ENCODE peak calls at places on chromosomes 6 and 20, in five cellular contexts. H, M, Z, F and G are unnamed samples.

GRCh38 chr6:116403205-116403604 is 32.5 kb downstream of the DSE start:
- DNase-seq in H (no peak), M (no peak), Z (no peak), F (no peak), G (no peak)

GRCh38 chr6:96013531-96013930 is 2.2 kb upstream of the FUT9 start:
- DNase-seq in H (no peak), M (no peak), Z (no peak), F (no peak), G (no peak)

GRCh38 chr6:143149771-143150170 is 89.1 kb downstream of the AIG1 start:
- DNase-seq in H (no peak), M (no peak), Z (no peak), F (no peak), G (no peak)

GRCh38 chr20:58808296-58809046 is 42.2 kb downstream of the GNAS-AS1 start:
- DNase-seq in H (no peak), M (no peak), Z (no peak), F (no peak), G (no peak)

GRCh38 chr20:37356387-37356786 is 10.4 kb downstream of the SRC start:
- DNase-seq in H (no peak), M (no peak), Z (no peak), F (peak; percentile 56), G (no peak)

GRCh38 chr6:16637635-16638034 is 123.6 kb downstream of the ATXN1 start:
- DNase-seq in H (no peak), M (no peak), Z (no peak), F (no peak), G (no peak)

GRCh38 chr20:51752343-51752951 is 15.7 kb downstream of the ATP9A start:
- DNase-seq in H (no peak), M (no peak), Z (peak; percentile 86), F (no peak), G (no peak)

GRCh38 chr6:110567957-110568696 is 91.7 kb upstream of the SLC22A16 start:
- DNase-seq in H (no peak), M (no peak), Z (no peak), F (no peak), G (no peak)

GRCh38 chr6:31977816-31978431 is 3.9 kb upstream of the C4A start:
- DNase-seq in H (no peak), M (no peak), Z (no peak), F (no peak), G (no peak)

GRCh38 chr6:138577151-138577915 is 78.0 kb upstream of the NHSL1 start:
- DNase-seq in H (no peak), M (no peak), Z (no peak), F (no peak), G (peak; percentile 74)

GRCh38 chr20:17835240-17835940 is 133.2 kb downstream of the SNX5 start:
- DNase-seq in H (no peak), M (no peak), Z (peak; percentile 63), F (no peak), G (no peak)

DNA sequence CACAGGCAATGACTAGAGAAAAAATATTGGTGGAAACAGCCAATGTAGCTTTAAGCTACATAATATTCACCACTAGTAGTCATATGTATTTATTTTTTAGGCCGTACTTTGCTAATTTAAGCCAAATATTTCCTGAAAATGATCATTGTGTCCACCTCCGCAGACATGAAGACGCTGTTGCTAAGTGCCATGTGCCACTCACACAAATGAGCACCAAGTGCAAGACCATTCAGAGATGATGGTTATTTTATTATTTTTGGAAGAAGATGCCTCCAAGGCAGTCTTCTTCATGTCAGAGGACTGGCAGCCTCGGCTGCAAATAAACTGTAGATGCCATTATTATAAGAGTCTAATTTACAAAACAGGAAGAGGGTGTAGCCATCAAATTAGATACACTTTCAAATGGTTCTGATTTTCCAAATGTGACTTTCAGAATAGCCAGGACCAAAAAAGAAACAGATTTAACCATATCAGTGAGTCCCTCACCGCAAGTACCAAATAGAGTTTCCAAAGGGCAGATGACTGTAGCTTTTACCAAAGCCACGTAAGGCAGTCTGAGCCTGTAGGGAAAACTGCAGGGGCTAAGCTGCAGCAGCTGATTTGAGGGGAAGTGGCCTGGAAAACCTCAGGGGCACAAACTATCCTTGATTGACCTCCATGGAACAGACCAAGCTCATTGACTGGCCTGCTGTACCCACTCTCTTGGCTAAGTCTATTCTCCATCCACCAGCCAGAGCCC is 13.3 kb downstream of the CYP24A1 start:
- DNase-seq in H (no peak), M (no peak), Z (no peak), F (no peak), G (no peak)
- TF ChIP-seq CTCF in H (no peak), M (no peak), Z (no peak), F (no peak), G (no peak)

GRCh38 chr20:46021361-46022359 is 7.4 kb upstream of the SLC12A5 start:
- DNase-seq in H (peak; percentile 99), M (peak; percentile 97), Z (no peak), F (peak; percentile 57), G (peak; percentile 94)

GRCh38 chr20:46022411-46023147 is 6.4 kb upstream of the SLC12A5 start:
- DNase-seq in H (peak; percentile 74), M (peak; percentile 78), Z (no peak), F (peak; percentile 54), G (peak; percentile 76)

GRCh38 chr20:46023999-46024398 is 5.0 kb upstream of the SLC12A5 start:
- DNase-seq in H (no peak), M (no peak), Z (no peak), F (no peak), G (no peak)

GRCh38 chr20:46025376-46025783 is 3.6 kb upstream of the SLC12A5 start:
- DNase-seq in H (no peak), M (no peak), Z (no peak), F (peak; percentile 50), G (no peak)

DNA sequence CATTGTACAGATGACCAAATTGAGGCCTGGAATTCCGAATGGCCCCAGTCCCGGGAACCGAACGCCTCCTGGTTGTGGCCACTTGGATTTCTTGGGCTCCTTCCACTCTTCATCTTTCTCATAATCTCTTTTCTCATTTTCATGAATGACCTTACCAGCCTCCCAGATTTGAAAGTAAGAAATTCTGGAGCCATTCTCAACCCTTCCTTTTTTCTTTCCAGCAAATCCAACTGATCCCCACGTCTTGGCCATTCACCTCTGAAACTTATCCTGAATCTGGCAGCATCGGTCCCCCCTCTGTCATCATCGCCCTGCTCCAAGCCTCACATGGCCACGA is 5.9 kb upstream of the SLC12A5 start:
- DNase-seq in H (no peak), M (no peak), Z (no peak), F (no peak), G (no peak)
- TF ChIP-seq CTCF in H (no peak), M (no peak), Z (no peak), F (no peak), G (no peak)

GRCh38 chr20:7980332-7981046 is 39.1 kb downstream of the TMX4 start:
- DNase-seq in H (peak; percentile 7), M (peak; percentile 46), Z (peak; percentile 7), F (no peak), G (peak; percentile 30)
- TF ChIP-seq CTCF in H (peak; percentile 55), M (peak; percentile 81), Z (peak; percentile 55), F (peak; percentile 55), G (peak; percentile 60)

GRCh38 chr20:48502758-48503157 is 325.0 kb downstream of the PREX1 start:
- DNase-seq in H (no peak), M (no peak), Z (no peak), F (no peak), G (no peak)
- TF ChIP-seq CTCF in H (no peak), M (no peak), Z (no peak), F (no peak), G (no peak)

GRCh38 chr6:67935976-67936477 is 699.1 kb upstream of the ADGRB3 start:
- DNase-seq in H (no peak), M (no peak), Z (no peak), F (no peak), G (no peak)

GRCh38 chr6:67933278-67933677 is 701.8 kb upstream of the ADGRB3 start:
- DNase-seq in H (peak; percentile 12), M (peak; percentile 16), Z (no peak), F (no peak), G (peak; percentile 26)
- TF ChIP-seq CTCF in H (no peak), M (peak; percentile 59), Z (no peak), F (no peak), G (peak; percentile 28)

GRCh38 chr6:114159727-114160126 is 183.1 kb downstream of the HS3ST5 start:
- DNase-seq in H (no peak), M (no peak), Z (no peak), F (no peak), G (no peak)

GRCh38 chr6:114154812-114155211 is 183.9 kb upstream of the HDAC2 start:
- DNase-seq in H (no peak), M (no peak), Z (no peak), F (no peak), G (no peak)

GRCh38 chr6:114153448-114153847 is 182.5 kb upstream of the HDAC2 start:
- DNase-seq in H (no peak), M (no peak), Z (no peak), F (no peak), G (no peak)

GRCh38 chr6:114158838-114159694 is 183.8 kb downstream of the HS3ST5 start:
- DNase-seq in H (no peak), M (no peak), Z (no peak), F (no peak), G (no peak)

DNA sequence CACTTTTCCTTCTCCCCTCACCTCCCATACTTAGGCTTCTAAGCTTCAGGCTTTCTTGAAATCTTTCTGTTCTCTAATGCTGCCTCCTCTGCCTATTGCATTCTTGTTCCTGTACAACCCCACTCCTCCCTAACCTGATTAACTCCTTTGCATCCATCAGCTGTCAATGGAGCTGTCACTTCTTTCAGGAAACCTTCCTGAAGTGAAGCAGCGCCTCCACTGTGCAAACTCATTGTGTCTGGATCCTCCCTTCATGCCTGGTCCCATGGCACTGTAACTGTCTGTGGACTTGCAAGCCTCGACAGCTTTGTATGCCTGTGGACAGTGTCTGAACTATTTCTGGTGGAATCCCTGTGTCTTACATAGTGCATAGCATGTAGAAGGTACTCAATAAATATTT is 185.0 kb downstream of the HS3ST5 start:
- DNase-seq in H (no peak), M (peak; percentile 36), Z (no peak), F (no peak), G (no peak)
- TF ChIP-seq CTCF in H (no peak), M (no peak), Z (no peak), F (no peak), G (no peak)

DNA sequence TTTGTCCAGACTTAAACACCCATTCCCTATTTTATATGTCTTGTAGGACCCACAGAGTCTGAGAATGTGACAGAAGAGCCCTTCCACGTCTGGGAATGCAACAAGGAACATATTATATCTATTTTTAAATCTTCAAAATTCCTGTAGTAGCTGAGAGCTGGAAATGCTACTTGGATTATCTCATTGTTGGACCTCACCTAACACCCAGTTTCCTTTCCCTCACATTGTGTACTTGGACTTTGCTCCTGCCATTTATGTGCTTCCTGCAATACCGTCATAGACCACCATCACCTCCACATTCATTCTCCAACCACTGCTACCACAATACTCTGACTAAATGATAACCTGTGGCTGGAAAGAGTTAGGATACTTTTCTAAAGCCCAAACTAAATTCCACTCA is 335.4 kb downstream of the COL12A1 start:
- DNase-seq in H (no peak), M (no peak), Z (no peak), F (no peak), G (no peak)
- TF ChIP-seq CTCF in H (no peak), M (no peak), Z (no peak), F (no peak), G (no peak)

GRCh38 chr20:2421247-2421646 is 40.5 kb downstream of the TGM6 start:
- DNase-seq in H (no peak), M (no peak), Z (no peak), F (no peak), G (no peak)
- TF ChIP-seq CTCF in H (peak; percentile 45), M (peak; percentile 23), Z (peak; percentile 33), F (no peak), G (peak; percentile 5)